ENCODE peak calls at places on chromosome 2, in five cellular contexts. C is naive thymus-derived CD4-positive, alpha-beta T cell; I is kidney; D is CD4-positive, CD25-positive, alpha-beta regulatory T cell; L is cardiac muscle cell. P is an unnamed sample. For H3K4me1, the result is how much of the 10 kb centered on the place peaks cover.

GRCh38 chr2:54531558-54531957 is 75.4 kb downstream of the SPTBN1 start:
- DNase-seq in C (no peak), I (no peak), D (no peak), L (no peak), P (no peak)

GRCh38 chr2:136217990-136218389 is 100.0 kb upstream of the CXCR4 start:
- DNase-seq in C (no peak), I (no peak), D (no peak), L (no peak), P (no peak)

GRCh38 chr2:15603044-15603765 is 11.5 kb downstream of the DDX1 start:
- DNase-seq in C (no peak), I (no peak), D (no peak), L (no peak), P (no peak)

GRCh38 chr2:101776172-101777043 is 78.9 kb downstream of the MAP4K4 start:
- DNase-seq in C (no peak), I (no peak), D (no peak), L (peak), P (no peak)

GRCh38 chr2:42711896-42712295 is 52.0 kb downstream of the OXER1 start:
- DNase-seq in C (no peak), I (no peak), D (no peak), L (no peak), P (no peak)

GRCh38 chr2:229130522-229130921 is 140.6 kb downstream of the PID1 start:
- DNase-seq in C (no peak), I (no peak), D (no peak), L (peak), P (no peak)

GRCh38 chr2:24579053-24579803 is 88.2 kb downstream of the NCOA1 start:
- DNase-seq in C (no peak), I (no peak), D (no peak), L (no peak), P (no peak)

GRCh38 chr2:231052494-231053451 is 3.9 kb upstream of the PSMD1 start:
- DNase-seq in C (peak), I (peak), D (peak), L (peak), P (peak)

GRCh38 chr2:217826505-217826904 is 176.3 kb downstream of the TNS1 start:
- DNase-seq in C (no peak), I (peak), D (no peak), L (no peak), P (peak)

GRCh38 chr2:10377052-10377746 is 70.9 kb downstream of the ODC1 start:
- DNase-seq in C (peak), I (peak), D (no peak), L (no peak), P (no peak)

GRCh38 chr2:160334028-160334729 is 134.1 kb upstream of the ITGB6 start:
- DNase-seq in C (no peak), I (no peak), D (no peak), L (no peak), P (no peak)

GRCh38 chr2:221205103-221205502 is 367.0 kb downstream of the EPHA4 start:
- DNase-seq in C (no peak), I (no peak), D (no peak), L (no peak), P (no peak)

GRCh38 chr2:101781730-101782426 is 84.4 kb downstream of the MAP4K4 start:
- DNase-seq in C (no peak), I (no peak), D (no peak), L (no peak), P (no peak)

GRCh38 chr2:130388221-130388907 is 32.5 kb downstream of the PTPN18 start:
- DNase-seq in C (no peak), I (no peak), D (no peak), L (no peak), P (no peak)
- H3K4me1 ChIP-seq in C (under half), I (under half), D (under half), L (under half), P (under half)

GRCh38 chr2:74886251-74886650 is 52.3 kb downstream of the HK2 start:
- DNase-seq in C (no peak), I (no peak), D (no peak), L (no peak), P (no peak)

GRCh38 chr2:74882299-74882687 is 48.4 kb downstream of the HK2 start:
- DNase-seq in C (no peak), I (no peak), D (no peak), L (no peak), P (no peak)

GRCh38 chr2:74883011-74883410 is 49.1 kb downstream of the HK2 start:
- DNase-seq in C (no peak), I (no peak), D (no peak), L (no peak), P (no peak)

GRCh38 chr2:74884866-74885265 is 50.9 kb downstream of the HK2 start:
- DNase-seq in C (no peak), I (no peak), D (no peak), L (no peak), P (no peak)

DNA sequence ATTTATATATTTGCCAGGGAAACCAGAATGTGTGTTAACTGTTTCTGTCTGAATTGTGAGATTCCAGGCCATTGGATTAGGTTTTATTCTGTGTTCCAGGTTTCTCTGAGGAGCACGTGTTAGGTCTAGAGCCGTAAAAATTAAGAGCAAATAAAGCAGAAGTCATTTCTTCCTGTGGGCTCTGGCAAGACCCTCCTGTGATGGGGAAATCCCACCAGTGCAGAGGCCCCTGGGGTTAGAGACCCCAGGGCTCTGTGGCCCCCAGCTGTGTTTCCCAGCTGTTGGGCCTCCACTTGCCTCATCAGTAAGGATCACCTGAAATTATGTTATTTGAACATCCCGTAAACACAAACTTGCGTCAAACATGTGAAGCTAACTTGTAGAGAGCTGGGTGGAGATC is 50.2 kb downstream of the HK2 start:
- DNase-seq in C (no peak), I (no peak), D (no peak), L (no peak), P (peak)
- H3K4me1 ChIP-seq in C (under half), I (under half), D (under half), L (under half), P (under half)

GRCh38 chr2:161976927-161977326 is 97.1 kb downstream of the DPP4 start:
- DNase-seq in C (no peak), I (no peak), D (no peak), L (no peak), P (no peak)
- H3K4me1 ChIP-seq in C (under half), I (under half), D (under half), L (under half), P (under half)

GRCh38 chr2:7027436-7027835 is 110.2 kb downstream of the RNF144A start:
- DNase-seq in C (no peak), I (no peak), D (no peak), L (no peak), P (no peak)

GRCh38 chr2:7027961-7028655 is 110.9 kb downstream of the RNF144A start:
- DNase-seq in C (no peak), I (no peak), D (no peak), L (no peak), P (no peak)

GRCh38 chr2:7030810-7031209 is 113.6 kb downstream of the RNF144A start:
- DNase-seq in C (no peak), I (no peak), D (no peak), L (no peak), P (no peak)

GRCh38 chr2:7028846-7029245 is 111.6 kb downstream of the RNF144A start:
- DNase-seq in C (no peak), I (no peak), D (no peak), L (no peak), P (no peak)

DNA sequence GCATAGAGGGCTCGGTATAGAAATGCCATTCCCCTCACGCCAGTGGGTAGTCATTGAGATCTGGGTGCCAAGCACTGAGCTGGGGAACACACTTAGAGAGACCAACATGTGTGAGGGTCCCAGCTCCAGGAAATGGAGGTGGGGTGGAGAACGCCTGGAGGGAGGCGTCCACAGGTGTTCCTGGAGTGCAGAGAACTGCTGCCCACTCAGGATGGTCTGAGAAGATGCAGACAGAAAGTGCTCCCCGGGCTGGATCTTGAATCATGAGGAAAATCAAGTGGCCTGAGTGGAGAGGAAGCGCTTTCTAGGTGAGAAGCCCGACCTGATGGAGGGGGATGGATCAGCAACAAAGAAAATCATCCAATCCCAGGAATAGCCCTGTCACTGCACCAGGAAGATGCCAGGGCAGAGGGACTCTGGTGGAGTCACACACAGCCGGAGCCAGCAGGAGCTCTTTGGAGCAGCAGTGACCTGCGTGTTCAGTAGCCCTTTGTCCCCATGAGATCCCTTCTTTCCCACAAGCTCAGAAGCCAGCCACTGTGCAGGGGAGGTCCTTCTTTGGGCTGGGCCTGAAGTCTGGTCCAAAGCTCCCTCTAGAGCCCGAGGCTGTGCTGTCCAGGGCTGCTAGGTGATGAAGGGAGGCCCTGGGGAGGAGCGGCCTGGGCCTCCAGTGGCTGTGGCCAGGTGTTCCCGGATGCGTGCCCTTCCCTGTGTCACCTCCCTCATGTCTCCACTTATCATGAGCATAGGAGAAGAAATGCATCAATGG is 112.3 kb downstream of the RNF144A start:
- DNase-seq in C (no peak), I (peak), D (no peak), L (no peak), P (no peak)
- H3K4me1 ChIP-seq in C (under half), I (under half), D (under half), L (under half), P (under half)

DNA sequence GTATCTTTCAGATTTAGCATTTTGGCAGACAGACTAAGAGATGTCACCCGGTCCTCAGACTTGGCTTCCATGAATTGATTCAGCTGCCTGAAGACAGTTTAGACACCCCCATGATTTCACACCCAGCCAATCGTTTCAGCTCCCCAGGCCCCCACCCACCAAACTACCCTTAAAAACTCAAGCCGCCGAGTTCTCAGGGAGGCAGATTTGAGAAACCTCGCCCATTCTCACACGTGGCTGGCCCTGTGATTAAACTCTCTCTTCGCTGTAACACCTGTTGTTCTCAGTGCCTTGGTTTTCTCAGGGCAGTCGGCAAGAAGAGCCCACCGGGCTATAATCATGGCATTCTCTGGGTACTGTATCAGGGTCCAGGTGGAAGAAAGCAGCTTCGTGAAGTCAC is 35.2 kb downstream of the UXS1 start:
- DNase-seq in C (no peak), I (no peak), D (peak), L (no peak), P (no peak)
- H3K4me1 ChIP-seq in C (under half), I (under half), D (half or more), L (under half), P (under half)

P was measured in right atrium auricular region.